ENCODE peak calls at places on chromosome 11, in seven cellular contexts. One of them, this sample, is unnamed.

GRCh38 chr11:5488385-5488784 is at the start of gene OR52D1:
- DNase-seq in NCI-H2081: no peak
- DNase-seq in NCI-H2029: no peak
- DNase-seq in anterior cingulate cortex: no peak
- DNase-seq in CD8-positive, alpha-beta memory T cell: no peak
- DNase-seq in left colon: no peak
- DNase-seq in fibroblast of the aortic adventitia: no peak
- DNase-seq in this sample: no peak

GRCh38 chr11:109480251-109480650 is 58.3 kb downstream of the C11orf87 start:
- DNase-seq in NCI-H2081: no peak
- DNase-seq in NCI-H2029: no peak
- DNase-seq in anterior cingulate cortex: no peak
- DNase-seq in CD8-positive, alpha-beta memory T cell: no peak
- DNase-seq in left colon: no peak
- DNase-seq in fibroblast of the aortic adventitia: no peak
- DNase-seq in this sample: no peak

GRCh38 chr11:85970593-85970992 is 98.3 kb downstream of the PICALM start:
- DNase-seq in NCI-H2081: no peak
- DNase-seq in NCI-H2029: no peak
- DNase-seq in anterior cingulate cortex: no peak
- DNase-seq in CD8-positive, alpha-beta memory T cell: no peak
- DNase-seq in left colon: no peak
- DNase-seq in fibroblast of the aortic adventitia: no peak
- DNase-seq in this sample: no peak

GRCh38 chr11:11022126-11022730 is 164.4 kb upstream of the ZBED5 start:
- DNase-seq in NCI-H2081: peak; percentile 26
- DNase-seq in NCI-H2029: no peak
- DNase-seq in anterior cingulate cortex: no peak
- DNase-seq in CD8-positive, alpha-beta memory T cell: no peak
- DNase-seq in left colon: no peak
- DNase-seq in fibroblast of the aortic adventitia: peak; percentile 63
- DNase-seq in this sample: no peak

GRCh38 chr11:46315783-46316563 is 31.3 kb upstream of the DGKZ start:
- DNase-seq in NCI-H2081: no peak
- DNase-seq in NCI-H2029: peak; percentile 67
- DNase-seq in anterior cingulate cortex: no peak
- DNase-seq in CD8-positive, alpha-beta memory T cell: no peak
- DNase-seq in left colon: peak; percentile 36
- DNase-seq in fibroblast of the aortic adventitia: no peak
- DNase-seq in this sample: no peak

GRCh38 chr11:35622070-35622469 is 3.8 kb downstream of the FJX1 start:
- DNase-seq in NCI-H2081: no peak
- DNase-seq in NCI-H2029: no peak
- DNase-seq in anterior cingulate cortex: no peak
- DNase-seq in CD8-positive, alpha-beta memory T cell: no peak
- DNase-seq in left colon: no peak
- DNase-seq in fibroblast of the aortic adventitia: peak; percentile 91
- DNase-seq in this sample: no peak

GRCh38 chr11:61699737-61700160 is 19.6 kb downstream of the DAGLA start:
- DNase-seq in NCI-H2081: peak; percentile 94
- DNase-seq in NCI-H2029: peak; percentile 85
- DNase-seq in anterior cingulate cortex: peak; percentile 48
- DNase-seq in CD8-positive, alpha-beta memory T cell: no peak
- DNase-seq in left colon: peak; percentile 71
- DNase-seq in fibroblast of the aortic adventitia: no peak
- DNase-seq in this sample: no peak

GRCh38 chr11:79018371-79018849 is 422.4 kb downstream of the TENM4 start:
- DNase-seq in NCI-H2081: no peak
- DNase-seq in NCI-H2029: no peak
- DNase-seq in anterior cingulate cortex: no peak
- DNase-seq in CD8-positive, alpha-beta memory T cell: no peak
- DNase-seq in left colon: no peak
- DNase-seq in fibroblast of the aortic adventitia: peak; percentile 99
- DNase-seq in this sample: peak; percentile 32

GRCh38 chr11:76805206-76805913 is 22.2 kb downstream of the TSKU start:
- DNase-seq in NCI-H2081: no peak
- DNase-seq in NCI-H2029: no peak
- DNase-seq in anterior cingulate cortex: no peak
- DNase-seq in CD8-positive, alpha-beta memory T cell: no peak
- DNase-seq in left colon: peak; percentile 22
- DNase-seq in fibroblast of the aortic adventitia: no peak
- DNase-seq in this sample: no peak

GRCh38 chr11:16448123-16448717 is 91.9 kb upstream of the SOX6 start:
- DNase-seq in NCI-H2081: no peak
- DNase-seq in NCI-H2029: no peak
- DNase-seq in anterior cingulate cortex: no peak
- DNase-seq in CD8-positive, alpha-beta memory T cell: no peak
- DNase-seq in left colon: no peak
- DNase-seq in fibroblast of the aortic adventitia: no peak
- DNase-seq in this sample: no peak

GRCh38 chr11:7060828-7061227 is 28.0 kb upstream of the RBMXL2 start:
- DNase-seq in NCI-H2081: no peak
- DNase-seq in NCI-H2029: no peak
- DNase-seq in anterior cingulate cortex: no peak
- DNase-seq in CD8-positive, alpha-beta memory T cell: no peak
- DNase-seq in left colon: no peak
- DNase-seq in fibroblast of the aortic adventitia: peak; percentile 70
- DNase-seq in this sample: no peak

GRCh38 chr11:16280256-16280682 is 76.1 kb downstream of the SOX6 start:
- DNase-seq in NCI-H2081: peak; percentile 45
- DNase-seq in NCI-H2029: peak; percentile 71
- DNase-seq in anterior cingulate cortex: no peak
- DNase-seq in CD8-positive, alpha-beta memory T cell: no peak
- DNase-seq in left colon: peak; percentile 94
- DNase-seq in fibroblast of the aortic adventitia: no peak
- DNase-seq in this sample: no peak

GRCh38 chr11:11600288-11600687 is 21.5 kb downstream of the GALNT18 start:
- DNase-seq in NCI-H2081: no peak
- DNase-seq in NCI-H2029: no peak
- DNase-seq in anterior cingulate cortex: no peak
- DNase-seq in CD8-positive, alpha-beta memory T cell: no peak
- DNase-seq in left colon: no peak
- DNase-seq in fibroblast of the aortic adventitia: no peak
- DNase-seq in this sample: no peak

GRCh38 chr11:76051937-76052336 is 154.4 kb downstream of the WNT11 start:
- DNase-seq in NCI-H2081: no peak
- DNase-seq in NCI-H2029: no peak
- DNase-seq in anterior cingulate cortex: no peak
- DNase-seq in CD8-positive, alpha-beta memory T cell: no peak
- DNase-seq in left colon: no peak
- DNase-seq in fibroblast of the aortic adventitia: no peak
- DNase-seq in this sample: no peak

GRCh38 chr11:35231074-35231473 is 92.1 kb downstream of the CD44 start:
- DNase-seq in NCI-H2081: no peak
- DNase-seq in NCI-H2029: no peak
- DNase-seq in anterior cingulate cortex: no peak
- DNase-seq in CD8-positive, alpha-beta memory T cell: no peak
- DNase-seq in left colon: no peak
- DNase-seq in fibroblast of the aortic adventitia: no peak
- DNase-seq in this sample: no peak

GRCh38 chr11:75240381-75241035 is at the start of gene TPBGL:
- DNase-seq in NCI-H2081: no peak
- DNase-seq in NCI-H2029: no peak
- DNase-seq in anterior cingulate cortex: peak; percentile 32
- DNase-seq in CD8-positive, alpha-beta memory T cell: peak; percentile 7
- DNase-seq in left colon: no peak
- DNase-seq in fibroblast of the aortic adventitia: no peak
- DNase-seq in this sample: no peak

GRCh38 chr11:130002846-130003716 is 446 bp upstream of the PRDM10 start:
- DNase-seq in NCI-H2081: peak; percentile 98
- DNase-seq in NCI-H2029: peak; percentile 99
- DNase-seq in anterior cingulate cortex: peak; percentile 96
- DNase-seq in CD8-positive, alpha-beta memory T cell: peak; percentile 87
- DNase-seq in left colon: peak; percentile 92
- DNase-seq in fibroblast of the aortic adventitia: peak; percentile 100
- DNase-seq in this sample: peak; percentile 93

GRCh38 chr11:71153005-71153395 is 99.4 kb downstream of the SHANK2 start:
- DNase-seq in NCI-H2081: no peak
- DNase-seq in NCI-H2029: no peak
- DNase-seq in anterior cingulate cortex: no peak
- DNase-seq in CD8-positive, alpha-beta memory T cell: no peak
- DNase-seq in left colon: peak; percentile 9
- DNase-seq in fibroblast of the aortic adventitia: peak; percentile 12
- DNase-seq in this sample: no peak

GRCh38 chr11:119389611-119390254 is 8.2 kb upstream of the USP2 start:
- DNase-seq in NCI-H2081: no peak
- DNase-seq in NCI-H2029: peak; percentile 73
- DNase-seq in anterior cingulate cortex: no peak
- DNase-seq in CD8-positive, alpha-beta memory T cell: no peak
- DNase-seq in left colon: peak; percentile 26
- DNase-seq in fibroblast of the aortic adventitia: no peak
- DNase-seq in this sample: no peak

GRCh38 chr11:76156971-76157427 is 49.3 kb downstream of the WNT11 start:
- DNase-seq in NCI-H2081: no peak
- DNase-seq in NCI-H2029: no peak
- DNase-seq in anterior cingulate cortex: no peak
- DNase-seq in CD8-positive, alpha-beta memory T cell: no peak
- DNase-seq in left colon: no peak
- DNase-seq in fibroblast of the aortic adventitia: no peak
- DNase-seq in this sample: no peak

GRCh38 chr11:95699631-95700470 is 89.7 kb downstream of the FAM76B start:
- DNase-seq in NCI-H2081: no peak
- DNase-seq in NCI-H2029: no peak
- DNase-seq in anterior cingulate cortex: no peak
- DNase-seq in CD8-positive, alpha-beta memory T cell: no peak
- DNase-seq in left colon: no peak
- DNase-seq in fibroblast of the aortic adventitia: peak; percentile 76
- DNase-seq in this sample: no peak

GRCh38 chr11:34150494-34151151 is 45.2 kb downstream of the NAT10 start:
- DNase-seq in NCI-H2081: no peak
- DNase-seq in NCI-H2029: no peak
- DNase-seq in anterior cingulate cortex: no peak
- DNase-seq in CD8-positive, alpha-beta memory T cell: no peak
- DNase-seq in left colon: no peak
- DNase-seq in fibroblast of the aortic adventitia: no peak
- DNase-seq in this sample: no peak

GRCh38 chr11:28366549-28367341 is 258.6 kb downstream of the METTL15 start:
- DNase-seq in NCI-H2081: no peak
- DNase-seq in NCI-H2029: no peak
- DNase-seq in anterior cingulate cortex: no peak
- DNase-seq in CD8-positive, alpha-beta memory T cell: no peak
- DNase-seq in left colon: no peak
- DNase-seq in fibroblast of the aortic adventitia: peak; percentile 74
- DNase-seq in this sample: no peak

GRCh38 chr11:27912916-27913315 is 195.0 kb downstream of the KIF18A start:
- DNase-seq in NCI-H2081: no peak
- DNase-seq in NCI-H2029: no peak
- DNase-seq in anterior cingulate cortex: no peak
- DNase-seq in CD8-positive, alpha-beta memory T cell: no peak
- DNase-seq in left colon: no peak
- DNase-seq in fibroblast of the aortic adventitia: no peak
- DNase-seq in this sample: no peak

GRCh38 chr11:68574308-68574707 is 110.0 kb upstream of the GAL start:
- DNase-seq in NCI-H2081: no peak
- DNase-seq in NCI-H2029: peak; percentile 30
- DNase-seq in anterior cingulate cortex: no peak
- DNase-seq in CD8-positive, alpha-beta memory T cell: no peak
- DNase-seq in left colon: no peak
- DNase-seq in fibroblast of the aortic adventitia: peak; percentile 54
- DNase-seq in this sample: no peak

GRCh38 chr11:75668508-75669297 is at the start of gene MAP6:
- DNase-seq in NCI-H2081: peak; percentile 14
- DNase-seq in NCI-H2029: no peak
- DNase-seq in anterior cingulate cortex: peak; percentile 76
- DNase-seq in CD8-positive, alpha-beta memory T cell: no peak
- DNase-seq in left colon: peak; percentile 53
- DNase-seq in fibroblast of the aortic adventitia: peak; percentile 33
- DNase-seq in this sample: no peak

GRCh38 chr11:2583605-2583958 is 116.2 kb downstream of the KCNQ1OT1 start:
- DNase-seq in NCI-H2081: no peak
- DNase-seq in NCI-H2029: no peak
- DNase-seq in anterior cingulate cortex: no peak
- DNase-seq in CD8-positive, alpha-beta memory T cell: no peak
- DNase-seq in left colon: peak; percentile 2
- DNase-seq in fibroblast of the aortic adventitia: no peak
- DNase-seq in this sample: no peak

GRCh38 chr11:67276821-67277230 is 10.6 kb downstream of the GRK2 start:
- DNase-seq in NCI-H2081: no peak
- DNase-seq in NCI-H2029: no peak
- DNase-seq in anterior cingulate cortex: no peak
- DNase-seq in CD8-positive, alpha-beta memory T cell: no peak
- DNase-seq in left colon: peak; percentile 64
- DNase-seq in fibroblast of the aortic adventitia: peak; percentile 34
- DNase-seq in this sample: no peak

GRCh38 chr11:105051559-105051958 is 6.4 kb upstream of the CARD16 start:
- DNase-seq in NCI-H2081: no peak
- DNase-seq in NCI-H2029: no peak
- DNase-seq in anterior cingulate cortex: no peak
- DNase-seq in CD8-positive, alpha-beta memory T cell: no peak
- DNase-seq in left colon: no peak
- DNase-seq in fibroblast of the aortic adventitia: no peak
- DNase-seq in this sample: no peak

GRCh38 chr11:86182976-86183584 is 61.5 kb upstream of the EED start:
- DNase-seq in NCI-H2081: no peak
- DNase-seq in NCI-H2029: no peak
- DNase-seq in anterior cingulate cortex: no peak
- DNase-seq in CD8-positive, alpha-beta memory T cell: no peak
- DNase-seq in left colon: peak; percentile 73
- DNase-seq in fibroblast of the aortic adventitia: no peak
- DNase-seq in this sample: no peak

GRCh38 chr11:70307176-70307575 is 36.7 kb downstream of the PPFIA1 start:
- DNase-seq in NCI-H2081: no peak
- DNase-seq in NCI-H2029: no peak
- DNase-seq in anterior cingulate cortex: no peak
- DNase-seq in CD8-positive, alpha-beta memory T cell: no peak
- DNase-seq in left colon: no peak
- DNase-seq in fibroblast of the aortic adventitia: peak; percentile 44
- DNase-seq in this sample: no peak

GRCh38 chr11:85843929-85844328 is 11.3 kb upstream of the CCDC83 start:
- DNase-seq in NCI-H2081: no peak
- DNase-seq in NCI-H2029: no peak
- DNase-seq in anterior cingulate cortex: no peak
- DNase-seq in CD8-positive, alpha-beta memory T cell: no peak
- DNase-seq in left colon: no peak
- DNase-seq in fibroblast of the aortic adventitia: no peak
- DNase-seq in this sample: no peak

GRCh38 chr11:34719303-34719848 is 98.5 kb downstream of the EHF start:
- DNase-seq in NCI-H2081: no peak
- DNase-seq in NCI-H2029: no peak
- DNase-seq in anterior cingulate cortex: no peak
- DNase-seq in CD8-positive, alpha-beta memory T cell: no peak
- DNase-seq in left colon: no peak
- DNase-seq in fibroblast of the aortic adventitia: peak; percentile 9
- DNase-seq in this sample: no peak

GRCh38 chr11:44989831-44990566 is 39.3 kb upstream of the TP53I11 start:
- DNase-seq in NCI-H2081: peak; percentile 70
- DNase-seq in NCI-H2029: peak; percentile 68
- DNase-seq in anterior cingulate cortex: no peak
- DNase-seq in CD8-positive, alpha-beta memory T cell: no peak
- DNase-seq in left colon: no peak
- DNase-seq in fibroblast of the aortic adventitia: peak; percentile 25
- DNase-seq in this sample: no peak

GRCh38 chr11:74449369-74449931 is 17.9 kb downstream of the KCNE3 start:
- DNase-seq in NCI-H2081: peak; percentile 88
- DNase-seq in NCI-H2029: peak; percentile 86
- DNase-seq in anterior cingulate cortex: peak; percentile 28
- DNase-seq in CD8-positive, alpha-beta memory T cell: no peak
- DNase-seq in left colon: no peak
- DNase-seq in fibroblast of the aortic adventitia: peak; percentile 88
- DNase-seq in this sample: no peak

GRCh38 chr11:126257144-126257543 is 11.6 kb downstream of the SRPRA start:
- DNase-seq in NCI-H2081: no peak
- DNase-seq in NCI-H2029: no peak
- DNase-seq in anterior cingulate cortex: no peak
- DNase-seq in CD8-positive, alpha-beta memory T cell: no peak
- DNase-seq in left colon: no peak
- DNase-seq in fibroblast of the aortic adventitia: no peak
- DNase-seq in this sample: no peak

GRCh38 chr11:94758671-94759070 is 9.5 kb upstream of the AMOTL1 start:
- DNase-seq in NCI-H2081: no peak
- DNase-seq in NCI-H2029: no peak
- DNase-seq in anterior cingulate cortex: no peak
- DNase-seq in CD8-positive, alpha-beta memory T cell: no peak
- DNase-seq in left colon: no peak
- DNase-seq in fibroblast of the aortic adventitia: no peak
- DNase-seq in this sample: no peak

GRCh38 chr11:90243534-90243933 is 20.7 kb upstream of the CHORDC1 start:
- DNase-seq in NCI-H2081: peak; percentile 30
- DNase-seq in NCI-H2029: peak; percentile 17
- DNase-seq in anterior cingulate cortex: no peak
- DNase-seq in CD8-positive, alpha-beta memory T cell: no peak
- DNase-seq in left colon: no peak
- DNase-seq in fibroblast of the aortic adventitia: no peak
- DNase-seq in this sample: no peak

This sample was measured in ovary.